ENCODE peak calls at places on chromosome 19, in ten cellular contexts. One of them, this sample, is unnamed.

GRCh38 chr19:44553478-44554171 is 24.1 kb upstream of the CEACAM20 start:
- DNase-seq in Peyer's patch: no peak
- DNase-seq in AG04450: no peak
- DNase-seq in spleen: no peak
- DNase-seq in PC-3: no peak
- DNase-seq in brain microvascular endothelial cell: peak
- DNase-seq in HepG2: no peak
- DNase-seq in progenitor cell of endocrine pancreas: no peak
- DNase-seq in mucosa of descending colon: no peak
- DNase-seq in mammary epithelial cell: peak
- DNase-seq in this sample: no peak

GRCh38 chr19:7953060-7953459 is 9.6 kb upstream of the TIMM44 start:
- DNase-seq in PC-3: peak
- DNase-seq in mucosa of descending colon: peak
- DNase-seq in HepG2: no peak
- DNase-seq in progenitor cell of endocrine pancreas: no peak
- DNase-seq in spleen: no peak
- DNase-seq in Peyer's patch: no peak
- DNase-seq in AG04450: no peak
- DNase-seq in brain microvascular endothelial cell: no peak
- DNase-seq in mammary epithelial cell: peak
- DNase-seq in this sample: no peak

GRCh38 chr19:5963855-5964254 is 14.1 kb downstream of the RANBP3 start:
- DNase-seq in progenitor cell of endocrine pancreas: no peak
- DNase-seq in brain microvascular endothelial cell: no peak
- DNase-seq in HepG2: no peak
- DNase-seq in mucosa of descending colon: peak
- DNase-seq in AG04450: no peak
- DNase-seq in PC-3: no peak
- DNase-seq in spleen: peak
- DNase-seq in mammary epithelial cell: no peak
- DNase-seq in Peyer's patch: no peak
- DNase-seq in this sample: no peak

GRCh38 chr19:3276341-3276799 is 51.9 kb downstream of the CELF5 start:
- DNase-seq in Peyer's patch: peak
- DNase-seq in PC-3: peak
- DNase-seq in progenitor cell of endocrine pancreas: peak
- DNase-seq in AG04450: no peak
- DNase-seq in HepG2: peak
- DNase-seq in brain microvascular endothelial cell: no peak
- DNase-seq in mammary epithelial cell: peak
- DNase-seq in mucosa of descending colon: peak
- DNase-seq in spleen: peak
- DNase-seq in this sample: no peak

GRCh38 chr19:2549701-2550191 is 73.8 kb downstream of the GADD45B start:
- DNase-seq in AG04450: peak
- DNase-seq in Peyer's patch: peak
- DNase-seq in PC-3: peak
- DNase-seq in mammary epithelial cell: peak
- DNase-seq in mucosa of descending colon: peak
- DNase-seq in progenitor cell of endocrine pancreas: no peak
- DNase-seq in spleen: peak
- DNase-seq in HepG2: no peak
- DNase-seq in brain microvascular endothelial cell: peak
- DNase-seq in this sample: peak

GRCh38 chr19:10421240-10421948 is 1.1 kb downstream of the PDE4A start:
- DNase-seq in HepG2: no peak
- DNase-seq in brain microvascular endothelial cell: no peak
- DNase-seq in AG04450: no peak
- DNase-seq in progenitor cell of endocrine pancreas: no peak
- DNase-seq in mucosa of descending colon: no peak
- DNase-seq in mammary epithelial cell: no peak
- DNase-seq in spleen: no peak
- DNase-seq in Peyer's patch: no peak
- DNase-seq in PC-3: no peak
- DNase-seq in this sample: no peak

GRCh38 chr19:33281296-33281926 is 20.9 kb downstream of the CEBPA start:
- DNase-seq in Peyer's patch: no peak
- DNase-seq in mucosa of descending colon: peak
- DNase-seq in brain microvascular endothelial cell: no peak
- DNase-seq in spleen: no peak
- DNase-seq in mammary epithelial cell: no peak
- DNase-seq in HepG2: no peak
- DNase-seq in progenitor cell of endocrine pancreas: no peak
- DNase-seq in PC-3: no peak
- DNase-seq in AG04450: no peak
- DNase-seq in this sample: no peak

GRCh38 chr19:1272423-1273262 is 2.7 kb upstream of the FAM174C start:
- DNase-seq in progenitor cell of endocrine pancreas: no peak
- DNase-seq in brain microvascular endothelial cell: no peak
- DNase-seq in PC-3: no peak
- DNase-seq in mucosa of descending colon: no peak
- DNase-seq in mammary epithelial cell: no peak
- DNase-seq in HepG2: no peak
- DNase-seq in spleen: no peak
- DNase-seq in AG04450: no peak
- DNase-seq in Peyer's patch: no peak
- DNase-seq in this sample: no peak

GRCh38 chr19:10013316-10013715 is at the start of gene RDH8:
- DNase-seq in PC-3: no peak
- DNase-seq in HepG2: no peak
- DNase-seq in mammary epithelial cell: no peak
- DNase-seq in progenitor cell of endocrine pancreas: no peak
- DNase-seq in brain microvascular endothelial cell: no peak
- DNase-seq in spleen: no peak
- DNase-seq in mucosa of descending colon: no peak
- DNase-seq in Peyer's patch: no peak
- DNase-seq in AG04450: no peak
- DNase-seq in this sample: no peak

GRCh38 chr19:31955061-31955460 is 390.3 kb upstream of the ZNF507 start:
- DNase-seq in brain microvascular endothelial cell: no peak
- DNase-seq in AG04450: no peak
- DNase-seq in spleen: no peak
- DNase-seq in progenitor cell of endocrine pancreas: no peak
- DNase-seq in PC-3: no peak
- DNase-seq in mammary epithelial cell: no peak
- DNase-seq in mucosa of descending colon: no peak
- DNase-seq in HepG2: no peak
- DNase-seq in Peyer's patch: no peak
- DNase-seq in this sample: no peak

GRCh38 chr19:14731200-14731599 is 41.4 kb downstream of the ZNF333 start:
- DNase-seq in mucosa of descending colon: no peak
- DNase-seq in Peyer's patch: no peak
- DNase-seq in mammary epithelial cell: no peak
- DNase-seq in progenitor cell of endocrine pancreas: no peak
- DNase-seq in AG04450: no peak
- DNase-seq in spleen: no peak
- DNase-seq in HepG2: peak
- DNase-seq in brain microvascular endothelial cell: no peak
- DNase-seq in PC-3: peak
- DNase-seq in this sample: no peak

GRCh38 chr19:19746286-19747213 is 13.6 kb upstream of the ZNF14 start:
- DNase-seq in mammary epithelial cell: no peak
- DNase-seq in Peyer's patch: no peak
- DNase-seq in progenitor cell of endocrine pancreas: no peak
- DNase-seq in mucosa of descending colon: no peak
- DNase-seq in PC-3: no peak
- DNase-seq in brain microvascular endothelial cell: no peak
- DNase-seq in HepG2: no peak
- DNase-seq in spleen: peak
- DNase-seq in AG04450: no peak
- DNase-seq in this sample: no peak

GRCh38 chr19:19817357-19817756 is 4.2 kb downstream of the ZNF506 start:
- DNase-seq in brain microvascular endothelial cell: no peak
- DNase-seq in AG04450: no peak
- DNase-seq in spleen: no peak
- DNase-seq in HepG2: no peak
- DNase-seq in PC-3: no peak
- DNase-seq in progenitor cell of endocrine pancreas: no peak
- DNase-seq in Peyer's patch: no peak
- DNase-seq in mammary epithelial cell: no peak
- DNase-seq in mucosa of descending colon: no peak
- DNase-seq in this sample: no peak

GRCh38 chr19:39299832-39300231 is 3.6 kb downstream of the IFNL1 start:
- DNase-seq in mammary epithelial cell: no peak
- DNase-seq in AG04450: no peak
- DNase-seq in HepG2: no peak
- DNase-seq in mucosa of descending colon: no peak
- DNase-seq in spleen: peak
- DNase-seq in PC-3: no peak
- DNase-seq in brain microvascular endothelial cell: no peak
- DNase-seq in progenitor cell of endocrine pancreas: no peak
- DNase-seq in Peyer's patch: peak
- DNase-seq in this sample: no peak

GRCh38 chr19:48400018-48400742 is 6.7 kb downstream of the GRIN2D start:
- DNase-seq in brain microvascular endothelial cell: peak
- DNase-seq in HepG2: peak
- DNase-seq in mucosa of descending colon: peak
- DNase-seq in PC-3: peak
- DNase-seq in AG04450: no peak
- DNase-seq in progenitor cell of endocrine pancreas: no peak
- DNase-seq in mammary epithelial cell: peak
- DNase-seq in Peyer's patch: peak
- DNase-seq in spleen: no peak
- DNase-seq in this sample: peak

DNA sequence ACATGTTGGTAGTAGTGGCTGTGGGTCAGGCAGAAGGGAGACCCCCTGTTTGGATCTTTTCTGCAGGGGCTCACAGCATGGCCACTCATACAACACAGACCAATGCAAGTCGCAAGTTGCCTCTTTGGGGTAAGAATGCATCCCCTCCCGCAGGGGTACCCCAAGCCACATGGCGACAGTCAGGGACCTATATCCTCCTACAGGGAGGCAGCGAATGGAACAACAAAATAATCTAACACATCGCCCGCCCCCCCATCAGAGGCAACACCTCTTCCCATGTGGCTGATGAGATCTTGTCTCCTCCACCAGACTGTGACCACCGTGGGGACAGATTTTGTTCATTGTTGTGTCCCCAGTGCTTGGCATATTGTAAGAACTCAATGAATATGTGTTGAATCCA is 40.7 kb upstream of the PNMA8B start:
- DNase-seq in spleen: no peak
- DNase-seq in HepG2: no peak
- DNase-seq in progenitor cell of endocrine pancreas: no peak
- DNase-seq in mammary epithelial cell: no peak
- DNase-seq in AG04450: no peak
- DNase-seq in PC-3: no peak
- DNase-seq in Peyer's patch: no peak
- DNase-seq in brain microvascular endothelial cell: no peak
- DNase-seq in mucosa of descending colon: no peak
- DNase-seq in this sample: no peak
- TF ChIP-seq CTCF in spleen: no peak
- TF ChIP-seq CTCF in HepG2: no peak
- TF ChIP-seq CTCF in progenitor cell of endocrine pancreas: no peak
- TF ChIP-seq CTCF in mammary epithelial cell: no peak
- TF ChIP-seq CTCF in AG04450: no peak
- TF ChIP-seq CTCF in PC-3: no peak
- TF ChIP-seq CTCF in Peyer's patch: no peak
- TF ChIP-seq CTCF in brain microvascular endothelial cell: no peak
- TF ChIP-seq CTCF in mucosa of descending colon: no peak
- TF ChIP-seq CTCF in this sample: no peak

GRCh38 chr19:35043906-35044305 is 2.4 kb downstream of the HPN start:
- DNase-seq in mucosa of descending colon: no peak
- DNase-seq in PC-3: no peak
- DNase-seq in mammary epithelial cell: no peak
- DNase-seq in Peyer's patch: no peak
- DNase-seq in AG04450: no peak
- DNase-seq in spleen: no peak
- DNase-seq in HepG2: no peak
- DNase-seq in brain microvascular endothelial cell: no peak
- DNase-seq in progenitor cell of endocrine pancreas: no peak
- DNase-seq in this sample: no peak

GRCh38 chr19:35042954-35043604 is 1.6 kb downstream of the HPN start:
- DNase-seq in mucosa of descending colon: no peak
- DNase-seq in Peyer's patch: no peak
- DNase-seq in PC-3: no peak
- DNase-seq in progenitor cell of endocrine pancreas: no peak
- DNase-seq in brain microvascular endothelial cell: no peak
- DNase-seq in AG04450: no peak
- DNase-seq in HepG2: peak
- DNase-seq in spleen: no peak
- DNase-seq in mammary epithelial cell: no peak
- DNase-seq in this sample: no peak

GRCh38 chr19:35041548-35042055 is at the start of gene HPN:
- DNase-seq in HepG2: peak
- DNase-seq in AG04450: no peak
- DNase-seq in brain microvascular endothelial cell: no peak
- DNase-seq in mammary epithelial cell: no peak
- DNase-seq in spleen: no peak
- DNase-seq in Peyer's patch: no peak
- DNase-seq in PC-3: no peak
- DNase-seq in mucosa of descending colon: no peak
- DNase-seq in progenitor cell of endocrine pancreas: peak
- DNase-seq in this sample: no peak

GRCh38 chr19:35040826-35041547 is 534 bp upstream of the HPN start:
- DNase-seq in brain microvascular endothelial cell: no peak
- DNase-seq in mucosa of descending colon: peak
- DNase-seq in PC-3: no peak
- DNase-seq in mammary epithelial cell: no peak
- DNase-seq in progenitor cell of endocrine pancreas: peak
- DNase-seq in spleen: peak
- DNase-seq in Peyer's patch: peak
- DNase-seq in HepG2: peak
- DNase-seq in AG04450: no peak
- DNase-seq in this sample: peak

GRCh38 chr19:35042056-35042730 is 672 bp downstream of the HPN start:
- DNase-seq in HepG2: peak
- DNase-seq in mammary epithelial cell: no peak
- DNase-seq in Peyer's patch: no peak
- DNase-seq in AG04450: no peak
- DNase-seq in mucosa of descending colon: no peak
- DNase-seq in brain microvascular endothelial cell: no peak
- DNase-seq in PC-3: no peak
- DNase-seq in spleen: no peak
- DNase-seq in progenitor cell of endocrine pancreas: no peak
- DNase-seq in this sample: no peak
- TF ChIP-seq CTCF in HepG2: no peak
- TF ChIP-seq CTCF in mammary epithelial cell: no peak
- TF ChIP-seq CTCF in Peyer's patch: no peak
- TF ChIP-seq CTCF in AG04450: no peak
- TF ChIP-seq CTCF in mucosa of descending colon: no peak
- TF ChIP-seq CTCF in brain microvascular endothelial cell: no peak
- TF ChIP-seq CTCF in PC-3: no peak
- TF ChIP-seq CTCF in spleen: no peak
- TF ChIP-seq CTCF in progenitor cell of endocrine pancreas: no peak
- TF ChIP-seq CTCF in this sample: no peak

GRCh38 chr19:30175987-30176386 is 196.2 kb upstream of the ZNF536 start:
- DNase-seq in spleen: no peak
- DNase-seq in progenitor cell of endocrine pancreas: no peak
- DNase-seq in brain microvascular endothelial cell: no peak
- DNase-seq in mucosa of descending colon: no peak
- DNase-seq in AG04450: no peak
- DNase-seq in HepG2: no peak
- DNase-seq in PC-3: no peak
- DNase-seq in Peyer's patch: no peak
- DNase-seq in mammary epithelial cell: no peak
- DNase-seq in this sample: no peak
- TF ChIP-seq CTCF in spleen: no peak
- TF ChIP-seq CTCF in progenitor cell of endocrine pancreas: no peak
- TF ChIP-seq CTCF in brain microvascular endothelial cell: no peak
- TF ChIP-seq CTCF in mucosa of descending colon: no peak
- TF ChIP-seq CTCF in AG04450: no peak
- TF ChIP-seq CTCF in HepG2: no peak
- TF ChIP-seq CTCF in PC-3: no peak
- TF ChIP-seq CTCF in Peyer's patch: no peak
- TF ChIP-seq CTCF in mammary epithelial cell: no peak
- TF ChIP-seq CTCF in this sample: no peak

GRCh38 chr19:55172741-55173140 is 6.3 kb upstream of the DNAAF3 start:
- DNase-seq in mammary epithelial cell: peak
- DNase-seq in PC-3: peak
- DNase-seq in spleen: no peak
- DNase-seq in progenitor cell of endocrine pancreas: no peak
- DNase-seq in Peyer's patch: no peak
- DNase-seq in brain microvascular endothelial cell: peak
- DNase-seq in HepG2: no peak
- DNase-seq in AG04450: no peak
- DNase-seq in mucosa of descending colon: no peak
- DNase-seq in this sample: no peak
- TF ChIP-seq CTCF in mammary epithelial cell: no peak
- TF ChIP-seq CTCF in PC-3: no peak
- TF ChIP-seq CTCF in spleen: no peak
- TF ChIP-seq CTCF in progenitor cell of endocrine pancreas: no peak
- TF ChIP-seq CTCF in Peyer's patch: no peak
- TF ChIP-seq CTCF in brain microvascular endothelial cell: peak
- TF ChIP-seq CTCF in HepG2: no peak
- TF ChIP-seq CTCF in AG04450: peak
- TF ChIP-seq CTCF in mucosa of descending colon: no peak
- TF ChIP-seq CTCF in this sample: no peak

This sample was measured in lower leg skin.